ENCODE peak calls at places on chromosomes 4 and X, in seven cellular contexts. Q is transverse colon, E is fibroblast of lung, U is neural progenitor cell, Y is fibroblast of the aortic adventitia, S is foreskin fibroblast, N is colonic mucosa. A is an unnamed sample.

GRCh38 chrX:40146471-40147398 is 49.0 kb upstream of the BCOR start:
- DNase-seq in Q (no peak), E (peak; percentile 67), U (peak; percentile 93), Y (peak; percentile 53), S (peak; percentile 56), N (peak; percentile 22), A (peak; percentile 44)

GRCh38 chr4:73815145-73815544 is 21.3 kb upstream of the CXCL6 start:
- DNase-seq in Q (no peak), E (peak; percentile 30), U (no peak), Y (no peak), S (peak; percentile 40), N (no peak), A (no peak)

GRCh38 chr4:181582595-181582994 is 660.6 kb upstream of the TENM3 start:
- DNase-seq in Q (no peak), E (no peak), U (no peak), Y (no peak), S (no peak), N (no peak), A (peak; percentile 3)

GRCh38 chr4:153954654-153955053 is 165.8 kb upstream of the SFRP2 start:
- DNase-seq in Q (no peak), E (no peak), U (no peak), Y (no peak), S (no peak), N (no peak), A (no peak)

GRCh38 chr4:139209470-139210063 is 32.5 kb upstream of the ELF2 start:
- DNase-seq in Q (no peak), E (no peak), U (no peak), Y (no peak), S (no peak), N (no peak), A (no peak)

GRCh38 chr4:109235683-109236082 is 66.8 kb downstream of the COL25A1 start:
- DNase-seq in Q (no peak), E (no peak), U (no peak), Y (no peak), S (no peak), N (no peak), A (no peak)

GRCh38 chrX:73468376-73468775 is 21.5 kb downstream of the CDX4 start:
- DNase-seq in Q (no peak), E (no peak), U (no peak), Y (no peak), S (no peak), N (no peak), A (no peak)

GRCh38 chrX:7108995-7109634 is 38.4 kb upstream of the STS start:
- DNase-seq in Q (no peak), E (peak; percentile 11), U (peak; percentile 64), Y (no peak), S (no peak), N (no peak), A (no peak)

GRCh38 chr4:84660606-84661005 is 77.7 kb downstream of the CDS1 start:
- DNase-seq in Q (no peak), E (no peak), U (no peak), Y (no peak), S (no peak), N (no peak), A (no peak)

GRCh38 chr4:181688416-181688815 is 554.8 kb upstream of the TENM3 start:
- DNase-seq in Q (no peak), E (peak; percentile 92), U (no peak), Y (no peak), S (peak; percentile 16), N (no peak), A (no peak)

GRCh38 chr4:104815593-104816156 is 321.0 kb upstream of the CXXC4 start:
- DNase-seq in Q (no peak), E (peak; percentile 34), U (no peak), Y (no peak), S (no peak), N (no peak), A (no peak)

GRCh38 chrX:68183612-68184214 is 249.6 kb downstream of the OPHN1 start:
- DNase-seq in Q (no peak), E (peak; percentile 24), U (peak; percentile 30), Y (peak; percentile 43), S (peak; percentile 51), N (no peak), A (no peak)

GRCh38 chr4:2871911-2872310 is 28.3 kb downstream of the ADD1 start:
- DNase-seq in Q (no peak), E (no peak), U (no peak), Y (no peak), S (no peak), N (no peak), A (peak; percentile 15)

GRCh38 chr4:167897116-167897515 is 195.2 kb upstream of the ANXA10 start:
- DNase-seq in Q (no peak), E (peak; percentile 80), U (peak; percentile 67), Y (peak; percentile 84), S (peak; percentile 85), N (no peak), A (no peak)

GRCh38 chrX:7115557-7115956 is 32.0 kb upstream of the STS start:
- DNase-seq in Q (no peak), E (no peak), U (no peak), Y (peak; percentile 43), S (peak; percentile 78), N (no peak), A (no peak)

GRCh38 chr4:107806196-107806595 is 18.5 kb upstream of the SGMS2 start:
- DNase-seq in Q (no peak), E (no peak), U (no peak), Y (peak; percentile 35), S (no peak), N (no peak), A (no peak)

GRCh38 chrX:116657071-116657470 is 194.3 kb upstream of the CT83 start:
- DNase-seq in Q (no peak), E (no peak), U (no peak), Y (no peak), S (no peak), N (no peak), A (no peak)
- TF ChIP-seq CTCF in Q (no peak), E (no peak), U (no peak), Y (no peak), S (no peak), N (no peak), A (no peak)

DNA sequence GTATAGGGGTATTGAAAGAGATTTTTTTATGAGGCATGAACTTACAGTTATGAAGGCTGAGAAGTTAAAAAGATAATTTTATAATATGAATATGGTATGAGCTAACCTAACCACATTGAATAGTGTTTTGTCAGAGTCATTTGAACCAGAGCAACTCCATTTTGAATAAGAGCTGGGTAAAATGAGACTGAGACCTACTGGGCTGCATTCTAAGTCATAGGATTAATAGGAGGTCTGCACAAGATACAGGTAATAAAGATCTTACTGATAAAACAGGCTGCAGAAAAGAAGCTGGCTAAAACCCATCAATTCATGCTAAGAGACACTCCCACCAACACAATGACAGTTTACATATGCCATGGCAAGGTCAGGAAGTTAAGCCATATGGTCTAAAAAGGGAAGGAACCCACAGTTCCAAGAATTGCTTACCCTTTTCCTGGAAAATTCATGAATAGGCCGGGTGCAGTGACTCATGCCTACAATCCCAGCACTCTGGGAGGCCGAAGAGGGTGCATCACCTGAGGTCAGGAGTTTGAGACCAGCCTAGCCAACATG is 209.2 kb downstream of the TECRL start:
- DNase-seq in Q (no peak), E (no peak), U (no peak), Y (no peak), S (no peak), N (no peak), A (no peak)
- TF ChIP-seq CTCF in Q (no peak), E (no peak), U (no peak), Y (no peak), S (no peak), N (no peak), A (no peak)

GRCh38 chr4:119210760-119211159 is 1.8 kb upstream of the USP53 start:
- DNase-seq in Q (no peak), E (no peak), U (no peak), Y (peak; percentile 39), S (peak; percentile 71), N (no peak), A (no peak)

GRCh38 chr4:119209586-119209985 is 2.9 kb upstream of the USP53 start:
- DNase-seq in Q (peak; percentile 20), E (no peak), U (no peak), Y (no peak), S (no peak), N (no peak), A (no peak)

GRCh38 chr4:119212251-119212963 is at the start of gene USP53:
- DNase-seq in Q (peak; percentile 99), E (peak; percentile 96), U (peak; percentile 98), Y (peak; percentile 98), S (peak; percentile 100), N (peak; percentile 99), A (peak; percentile 99)

GRCh38 chr4:119211856-119212250 is 660 bp upstream of the USP53 start:
- DNase-seq in Q (no peak), E (no peak), U (no peak), Y (no peak), S (no peak), N (no peak), A (no peak)

DNA sequence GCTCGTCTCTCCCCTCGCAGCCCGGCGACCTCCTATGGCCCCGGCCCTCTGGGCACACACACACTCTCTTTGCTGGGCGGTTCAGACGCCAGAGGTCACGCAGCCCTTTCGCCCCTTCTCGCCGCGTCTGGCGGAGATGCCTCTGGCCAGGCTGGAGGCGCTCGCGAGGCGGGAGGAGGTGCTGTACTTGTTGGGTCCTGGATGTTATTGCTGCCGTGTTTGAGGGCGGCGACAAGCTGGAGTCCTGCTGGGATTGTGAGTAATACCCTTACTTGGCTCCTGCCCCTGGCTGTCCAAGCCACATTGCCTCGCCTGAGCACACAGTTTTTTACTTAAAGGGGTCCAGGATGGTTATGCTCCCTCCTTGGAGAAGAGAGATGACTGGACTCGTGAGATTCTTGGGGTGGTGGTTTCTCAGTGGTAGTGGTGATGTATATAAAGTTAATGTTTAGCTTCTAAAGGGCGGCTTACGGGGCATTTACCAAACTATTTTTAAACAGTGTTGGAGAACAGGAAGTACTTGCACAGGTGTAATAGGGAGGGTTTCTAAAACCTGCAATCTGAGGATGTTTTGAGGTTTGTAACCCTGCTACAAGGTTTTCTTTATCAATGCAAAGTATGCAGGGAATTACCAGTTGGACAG is 572 bp downstream of the USP53 start:
- DNase-seq in Q (peak; percentile 85), E (peak; percentile 95), U (peak; percentile 94), Y (peak; percentile 94), S (peak; percentile 97), N (peak; percentile 83), A (peak; percentile 79)
- TF ChIP-seq CTCF in Q (peak; percentile 14), E (peak; percentile 29), U (peak; percentile 48), Y (peak; percentile 51), S (peak; percentile 17), N (no peak), A (no peak)

DNA sequence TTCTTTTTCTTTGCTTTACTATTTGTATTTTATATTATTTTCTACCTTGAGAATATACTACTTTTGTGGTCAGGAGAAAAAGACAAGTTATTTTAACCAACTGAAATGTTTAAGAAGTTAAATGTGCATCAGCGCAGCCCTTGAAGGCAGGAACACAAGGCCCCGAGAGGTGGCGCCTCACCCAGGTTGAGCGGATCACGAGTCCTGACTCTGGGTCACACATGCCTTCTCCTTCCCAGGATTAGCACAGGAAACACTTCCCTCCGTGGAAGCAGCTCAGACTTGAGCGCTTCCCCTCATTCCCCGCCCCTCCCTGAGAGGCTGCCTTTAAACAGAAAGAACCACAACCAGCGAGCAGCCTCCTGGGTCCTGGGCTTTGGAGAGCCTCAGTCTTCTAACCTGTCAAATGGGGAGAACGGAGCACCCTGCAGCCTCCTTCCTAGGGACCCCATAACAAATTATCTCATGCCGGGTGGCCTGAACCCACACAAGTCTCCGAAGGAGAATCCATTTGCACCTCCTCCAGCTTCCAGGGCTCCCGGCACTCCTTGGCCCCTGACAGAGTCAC is 217.6 kb downstream of the AFAP1 start:
- DNase-seq in Q (no peak), E (no peak), U (no peak), Y (no peak), S (no peak), N (no peak), A (peak; percentile 27)
- TF ChIP-seq CTCF in Q (no peak), E (no peak), U (peak; percentile 30), Y (no peak), S (no peak), N (no peak), A (peak; percentile 5)

A was measured in activated CD8-positive, alpha-beta T cell treated with anti-CD3 and anti-CD28 coated beads for 36 hours.